ENCODE peak calls at places on chromosome 18, in six cellular contexts. W, N, G, D, X and U are unnamed samples.

GRCh38 chr18:36724169-36724568 is 104.6 kb downstream of the TPGS2 start:
- DNase-seq in N (no peak), G (no peak), D (no peak), W (no peak), X (no peak), U (no peak)

GRCh38 chr18:36035253-36035652 is 32.1 kb downstream of the RPRD1A start:
- DNase-seq in W (no peak), X (no peak), D (no peak), G (no peak), N (no peak), U (peak; percentile 63)

GRCh38 chr18:72808688-72809087 is 59.1 kb downstream of the NETO1 start:
- DNase-seq in W (no peak), X (no peak), G (no peak), D (no peak), N (no peak), U (no peak)

GRCh38 chr18:33755918-33756590 is 178.0 kb downstream of the ASXL3 start:
- DNase-seq in D (peak; percentile 97), W (peak; percentile 95), X (peak; percentile 44), G (peak; percentile 93), N (peak; percentile 58), U (peak; percentile 83)

GRCh38 chr18:75167759-75168211 is 41.2 kb downstream of the PTGR3 start:
- DNase-seq in N (no peak), X (no peak), G (peak; percentile 17), D (no peak), W (no peak), U (no peak)

GRCh38 chr18:75070625-75071483 is 138.1 kb downstream of the PTGR3 start:
- DNase-seq in N (peak; percentile 55), G (peak; percentile 90), D (peak; percentile 91), X (peak; percentile 42), W (peak; percentile 57), U (peak; percentile 71)

GRCh38 chr18:58847383-58848071 is 17.1 kb upstream of the ZNF532 start:
- DNase-seq in G (no peak), X (peak; percentile 18), D (no peak), N (no peak), W (no peak), U (no peak)

GRCh38 chr18:13233746-13234527 is 15.4 kb downstream of the LDLRAD4 start:
- DNase-seq in W (no peak), G (no peak), N (no peak), D (no peak), X (peak; percentile 3), U (no peak)

GRCh38 chr18:12233378-12233777 is 20.8 kb upstream of the CIDEA start:
- DNase-seq in X (no peak), N (no peak), G (peak; percentile 75), W (peak; percentile 99), D (no peak), U (no peak)

GRCh38 chr18:78955066-78955465 is 24.6 kb upstream of the SALL3 start:
- DNase-seq in G (no peak), W (no peak), D (no peak), X (no peak), N (no peak), U (no peak)

GRCh38 chr18:50401888-50402287 is 27.0 kb downstream of the SKA1 start:
- DNase-seq in W (no peak), X (peak; percentile 98), N (peak; percentile 73), D (peak; percentile 47), G (peak; percentile 7), U (peak; percentile 9)

GRCh38 chr18:59696311-59697235 is 650 bp downstream of the CCBE1 start:
- DNase-seq in G (peak; percentile 59), N (peak; percentile 50), D (peak; percentile 49), W (peak; percentile 42), X (peak; percentile 46), U (peak; percentile 81)

GRCh38 chr18:46456691-46457090 is 200.3 kb downstream of the LOXHD1 start:
- DNase-seq in N (no peak), D (no peak), W (no peak), G (no peak), X (no peak), U (no peak)

GRCh38 chr18:79832169-79832568 is 34.4 kb downstream of the KCNG2 start:
- DNase-seq in N (no peak), D (no peak), X (no peak), G (no peak), W (no peak), U (no peak)

GRCh38 chr18:33605250-33605649 is 27.2 kb downstream of the ASXL3 start:
- DNase-seq in D (no peak), W (no peak), G (no peak), N (no peak), X (no peak), U (no peak)

GRCh38 chr18:58856881-58857280 is 7.8 kb upstream of the ZNF532 start:
- DNase-seq in N (no peak), D (peak; percentile 70), G (peak; percentile 83), X (no peak), W (no peak), U (peak; percentile 61)

GRCh38 chr18:77165489-77166415 is 33.2 kb upstream of the MBP start:
- DNase-seq in G (no peak), N (no peak), X (no peak), W (peak; percentile 27), D (peak; percentile 96), U (peak; percentile 82)

GRCh38 chr18:59743561-59743960 is 46.3 kb upstream of the CCBE1 start:
- DNase-seq in N (no peak), W (peak; percentile 4), D (peak; percentile 69), X (no peak), G (peak; percentile 67), U (peak; percentile 56)

GRCh38 chr18:51921862-51922261 is 418.1 kb upstream of the DCC start:
- DNase-seq in D (no peak), X (no peak), W (no peak), G (no peak), N (no peak), U (no peak)

GRCh38 chr18:50918153-50918552 is 39.2 kb downstream of the ME2 start:
- DNase-seq in D (no peak), X (no peak), W (no peak), G (no peak), N (no peak), U (no peak)

DNA sequence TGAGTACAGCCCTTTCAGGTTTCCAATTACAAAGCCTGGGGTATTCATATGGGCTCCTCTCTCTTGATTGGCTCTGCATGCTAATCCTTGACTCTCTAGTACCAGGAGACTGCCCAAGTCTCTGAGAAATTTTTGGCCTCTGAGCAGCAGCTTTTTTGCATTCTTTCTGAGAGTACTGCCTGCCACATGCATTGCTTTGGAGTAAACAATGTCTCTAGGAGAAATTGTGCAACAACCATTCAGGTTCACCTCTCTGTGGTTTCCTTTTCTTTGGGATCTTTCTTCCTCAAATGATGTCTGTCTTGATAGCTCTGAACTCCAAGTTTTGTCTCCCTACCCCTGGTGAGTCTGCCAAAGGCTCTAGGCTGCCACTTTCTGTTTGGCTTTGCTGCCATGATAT is 115.8 kb upstream of the SETBP1 start:
- DNase-seq in W (peak; percentile 18), N (no peak), X (no peak), G (peak; percentile 8), D (peak; percentile 34), U (peak; percentile 71)
- H3K4me3 ChIP-seq in W (no peak overlapping the region), N (no peak overlapping the region), X (no peak overlapping the region), G (no peak overlapping the region), D (no peak overlapping the region), U (no peak overlapping the region)

GRCh38 chr18:61772293-61772848 is 120.4 kb downstream of the RNF152 start:
- DNase-seq in X (no peak), W (no peak), G (no peak), N (no peak), D (no peak), U (no peak)
- TF ChIP-seq CTCF in X (no peak), W (no peak), G (no peak), N (no peak), D (no peak), U (no peak)

DNA sequence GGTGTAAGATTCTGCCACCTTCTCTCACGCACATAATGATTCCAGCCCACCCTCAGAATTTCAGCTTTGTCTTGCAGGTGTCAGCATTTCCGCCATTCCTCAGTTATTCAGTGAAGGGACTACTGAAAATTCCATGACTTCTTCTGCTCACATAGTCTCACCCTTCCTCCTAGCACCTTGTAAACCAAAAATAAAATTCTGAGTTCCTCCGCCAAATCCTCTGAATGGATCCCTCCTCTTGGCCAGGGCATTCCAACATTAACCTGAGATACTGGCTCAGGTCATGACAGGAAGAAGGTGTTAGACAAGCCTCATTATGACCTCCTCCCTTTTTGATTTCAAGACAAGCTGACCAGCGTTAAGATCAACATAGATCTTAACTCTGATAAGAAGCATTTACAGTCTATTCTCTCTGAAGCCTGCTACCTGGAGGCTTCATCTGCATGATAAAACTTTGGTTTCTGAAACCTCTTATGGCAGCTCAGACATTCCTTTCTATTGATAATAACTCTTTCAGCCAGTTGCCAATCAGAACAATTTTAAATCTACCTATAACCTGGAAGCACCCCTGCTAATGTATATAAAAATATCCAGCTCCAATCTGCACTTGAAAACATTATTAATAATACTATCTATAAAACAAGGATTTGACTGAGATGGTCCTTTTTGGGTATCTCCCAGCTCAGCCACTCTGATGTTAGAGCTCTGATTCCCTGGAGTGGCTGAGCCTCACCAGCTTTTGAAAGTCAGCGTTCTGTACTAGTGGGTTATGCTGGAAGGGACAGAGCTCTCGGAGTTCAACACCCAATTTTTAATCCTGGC is 136.4 kb upstream of the APCDD1 start:
- DNase-seq in W (no peak), X (no peak), G (no peak), N (no peak), D (no peak), U (no peak)
- H3K4me3 ChIP-seq in W (no peak overlapping the region), X (no peak overlapping the region), G (no peak overlapping the region), N (no peak overlapping the region), D (no peak overlapping the region), U (no peak overlapping the region)

GRCh38 chr18:38868757-38869156 is 1303.2 kb upstream of the CELF4 start:
- DNase-seq in X (no peak), D (no peak), N (no peak), W (no peak), G (no peak), U (no peak)
- TF ChIP-seq CTCF in X (no peak), D (no peak), N (no peak), W (no peak), G (no peak), U (no peak)

GRCh38 chr18:55607763-55608162 is 19.8 kb upstream of the TCF4 start:
- DNase-seq in W (no peak), X (no peak), G (no peak), D (no peak), N (no peak), U (no peak)
- H3K4me3 ChIP-seq in W (no peak overlapping the region), X (no peak overlapping the region), G (no peak overlapping the region), D (no peak overlapping the region), N (no peak overlapping the region), U (no peak overlapping the region)